ENCODE peak calls at places on chromosomes 12 and 14, in nine cellular contexts. I is AG04449; M is stimulated activated CD4-positive, alpha-beta T cell treated with anti-CD3 and anti-CD28 coated beads, TNF-alpha, amount 100 ng/mL, for 1 hour; P is body of pancreas; G is osteoblast; E is left ventricle myocardium inferior; A is lung; K is T-cell; B is hippocampal formation. V is an unnamed sample.

GRCh38 chr12:30753233-30753632 is 1.5 kb downstream of the CAPRIN2 start:
- DNase-seq in I (no peak), M (no peak), P (no peak), G (peak), E (no peak), A (no peak), K (peak), B (no peak), V (peak)

GRCh38 chr12:3119745-3120660 is 42.8 kb downstream of the TSPAN9 start:
- DNase-seq in I (peak), M (no peak), P (peak), G (peak), E (peak), A (no peak), K (no peak), B (no peak), V (no peak)

GRCh38 chr12:124680863-124681778 is 113.7 kb upstream of the NCOR2 start:
- DNase-seq in I (no peak), M (no peak), P (no peak), G (peak), E (peak), A (no peak), K (no peak), B (no peak), V (peak)

GRCh38 chr14:106417224-106418049 is 891.1 kb downstream of the TMEM121 start:
- DNase-seq in I (no peak), M (peak), P (peak), G (no peak), E (peak), A (peak), K (peak), B (no peak), V (peak)

GRCh38 chr14:90274019-90274418 is 17.7 kb downstream of the PSMC1 start:
- DNase-seq in I (no peak), M (no peak), P (no peak), G (no peak), E (no peak), A (no peak), K (no peak), B (no peak), V (no peak)

GRCh38 chr14:75752907-75753594 is 92.0 kb downstream of the TTLL5 start:
- DNase-seq in I (no peak), M (no peak), P (no peak), G (no peak), E (no peak), A (no peak), K (no peak), B (no peak), V (no peak)

GRCh38 chr12:77122236-77122635 is 56.9 kb upstream of the E2F7 start:
- DNase-seq in I (peak), M (no peak), P (no peak), G (no peak), E (no peak), A (no peak), K (no peak), B (no peak), V (no peak)

GRCh38 chr12:115648463-115648862 is 629.0 kb downstream of the MED13L start:
- DNase-seq in I (no peak), M (no peak), P (no peak), G (no peak), E (no peak), A (no peak), K (no peak), B (no peak), V (no peak)

GRCh38 chr12:11773889-11774677 is 124.6 kb downstream of the ETV6 start:
- DNase-seq in I (no peak), M (no peak), P (no peak), G (no peak), E (no peak), A (no peak), K (no peak), B (peak), V (peak)

GRCh38 chr12:45223868-45224267 is 8.0 kb downstream of the ANO6 start:
- DNase-seq in I (no peak), M (no peak), P (no peak), G (no peak), E (no peak), A (no peak), K (no peak), B (no peak), V (no peak)

GRCh38 chr12:41466762-41467270 is 278.7 kb downstream of the PDZRN4 start:
- DNase-seq in I (no peak), M (no peak), P (peak), G (no peak), E (no peak), A (no peak), K (no peak), B (no peak), V (no peak)

GRCh38 chr14:54329082-54329695 is 67.6 kb upstream of the CDKN3 start:
- DNase-seq in I (peak), M (no peak), P (peak), G (no peak), E (peak), A (peak), K (no peak), B (peak), V (peak)

GRCh38 chr12:24380122-24380521 is 430.7 kb upstream of the SOX5 start:
- DNase-seq in I (no peak), M (no peak), P (no peak), G (no peak), E (no peak), A (no peak), K (no peak), B (no peak), V (no peak)

GRCh38 chr14:76391981-76392690 is 16.2 kb downstream of the ESRRB start:
- DNase-seq in I (no peak), M (no peak), P (no peak), G (no peak), E (no peak), A (no peak), K (no peak), B (no peak), V (no peak)